ENCODE peak calls at places on chromosome 9, in nine cellular contexts. E, A, W, H, R, I, U, G and V are unnamed samples.

GRCh38 chr9:3874472-3875370 is 348.9 kb upstream of the RFX3 start:
- DNase-seq in E (no peak), A (no peak), W (no peak), H (no peak), R (no peak), I (no peak), U (no peak), G (no peak), V (no peak)

GRCh38 chr9:88891015-88891414 is 100.3 kb upstream of the S1PR3 start:
- DNase-seq in E (no peak), A (no peak), W (no peak), H (no peak), R (no peak), I (no peak), U (no peak), G (no peak), V (no peak)

GRCh38 chr9:77952641-77953341 is 78.8 kb downstream of the GNAQ start:
- DNase-seq in E (no peak), A (peak), W (no peak), H (no peak), R (no peak), I (no peak), U (no peak), G (no peak), V (no peak)

GRCh38 chr9:125492719-125493118 is 214.3 kb downstream of the MAPKAP1 start:
- DNase-seq in E (no peak), A (no peak), W (no peak), H (no peak), R (no peak), I (no peak), U (no peak), G (no peak), V (no peak)

GRCh38 chr9:116390306-116391228 is 237.0 kb downstream of the PAPPA start:
- DNase-seq in E (no peak), A (no peak), W (no peak), H (no peak), R (no peak), I (no peak), U (no peak), G (no peak), V (no peak)

GRCh38 chr9:37220971-37221370 is 100.6 kb downstream of the ZCCHC7 start:
- DNase-seq in E (no peak), A (peak), W (no peak), H (no peak), R (no peak), I (no peak), U (no peak), G (no peak), V (no peak)

GRCh38 chr9:7691909-7692308 is 107.7 kb downstream of the DMAC1 start:
- DNase-seq in E (no peak), A (no peak), W (no peak), H (no peak), R (no peak), I (no peak), U (no peak), G (no peak), V (no peak)

GRCh38 chr9:8978334-8978733 is 1178.8 kb upstream of the DMAC1 start:
- DNase-seq in E (no peak), A (no peak), W (no peak), H (no peak), R (no peak), I (no peak), U (no peak), G (no peak), V (no peak)

GRCh38 chr9:8555767-8556500 is 756.4 kb upstream of the DMAC1 start:
- DNase-seq in E (no peak), A (peak), W (no peak), H (no peak), R (no peak), I (no peak), U (no peak), G (no peak), V (no peak)

GRCh38 chr9:116190595-116190994 is 37.0 kb downstream of the PAPPA start:
- DNase-seq in E (no peak), A (no peak), W (no peak), H (no peak), R (no peak), I (no peak), U (no peak), G (no peak), V (no peak)

GRCh38 chr9:78004478-78005229 is 27.0 kb downstream of the GNAQ start:
- DNase-seq in E (no peak), A (peak), W (no peak), H (no peak), R (no peak), I (no peak), U (no peak), G (peak), V (no peak)

GRCh38 chr9:81314525-81314924 is 374.8 kb downstream of the TLE1 start:
- DNase-seq in E (no peak), A (no peak), W (no peak), H (no peak), R (no peak), I (no peak), U (no peak), G (no peak), V (no peak)

GRCh38 chr9:95874303-95874988 is 1.0 kb upstream of the ERCC6L2 start:
- DNase-seq in E (no peak), A (peak), W (no peak), H (no peak), R (no peak), I (no peak), U (no peak), G (no peak), V (no peak)

GRCh38 chr9:6715755-6716643 is 41.8 kb upstream of the KDM4C start:
- DNase-seq in E (peak), A (peak), W (peak), H (peak), R (peak), I (no peak), U (peak), G (peak), V (peak)

GRCh38 chr9:106333487-106333886 is 529.5 kb upstream of the ZNF462 start:
- DNase-seq in E (no peak), A (no peak), W (no peak), H (no peak), R (no peak), I (no peak), U (no peak), G (no peak), V (no peak)

GRCh38 chr9:129568560-129569505 is 52.1 kb downstream of the C9orf50 start:
- DNase-seq in E (peak), A (peak), W (peak), H (no peak), R (peak), I (no peak), U (peak), G (no peak), V (peak)

GRCh38 chr9:124960409-124960752 is 19.5 kb upstream of the GOLGA1 start:
- DNase-seq in E (no peak), A (peak), W (no peak), H (no peak), R (no peak), I (no peak), U (no peak), G (no peak), V (no peak)

GRCh38 chr9:112784020-112784788 is 33.6 kb downstream of the SNX30 start:
- DNase-seq in E (no peak), A (peak), W (no peak), H (no peak), R (no peak), I (no peak), U (no peak), G (no peak), V (no peak)

GRCh38 chr9:14278291-14278721 is 35.6 kb downstream of the NFIB start:
- DNase-seq in E (no peak), A (peak), W (no peak), H (no peak), R (no peak), I (no peak), U (no peak), G (no peak), V (no peak)

GRCh38 chr9:91187311-91187964 is 174.3 kb downstream of the AUH start:
- DNase-seq in E (no peak), A (no peak), W (no peak), H (no peak), R (peak), I (no peak), U (no peak), G (no peak), V (no peak)

GRCh38 chr9:93008457-93008856 is 50.0 kb upstream of the SUSD3 start:
- DNase-seq in E (no peak), A (no peak), W (no peak), H (no peak), R (no peak), I (no peak), U (no peak), G (no peak), V (no peak)
- H3K27ac ChIP-seq in E (no peak), A (no peak), W (no peak), H (no peak), R (no peak), I (no peak), U (no peak), G (no peak), V (no peak)

GRCh38 chr9:121619566-121619965 is 31.9 kb upstream of the DAB2IP start:
- DNase-seq in E (no peak), A (no peak), W (no peak), H (no peak), R (no peak), I (no peak), U (no peak), G (no peak), V (no peak)

GRCh38 chr9:121616356-121616755 is 35.1 kb upstream of the DAB2IP start:
- DNase-seq in E (no peak), A (no peak), W (no peak), H (no peak), R (no peak), I (no peak), U (no peak), G (no peak), V (no peak)

GRCh38 chr9:121620777-121621437 is 30.5 kb upstream of the DAB2IP start:
- DNase-seq in E (no peak), A (peak), W (no peak), H (no peak), R (no peak), I (no peak), U (no peak), G (no peak), V (no peak)

GRCh38 chr9:121619989-121620673 is 31.3 kb upstream of the DAB2IP start:
- DNase-seq in E (peak), A (no peak), W (no peak), H (no peak), R (no peak), I (no peak), U (no peak), G (no peak), V (no peak)

GRCh38 chr9:121618504-121618903 is 32.9 kb upstream of the DAB2IP start:
- DNase-seq in E (no peak), A (no peak), W (no peak), H (no peak), R (no peak), I (no peak), U (no peak), G (no peak), V (no peak)
- H3K27ac ChIP-seq in E (peak), A (peak), W (no peak), H (no peak), R (no peak), I (no peak), U (no peak), G (no peak), V (peak)

GRCh38 chr9:16505159-16505558 is 365.3 kb downstream of the BNC2 start:
- DNase-seq in E (no peak), A (peak), W (no peak), H (no peak), R (no peak), I (no peak), U (no peak), G (no peak), V (no peak)
- H3K27ac ChIP-seq in E (no peak), A (no peak), W (peak), H (no peak), R (peak), I (peak), U (peak), G (no peak), V (no peak)

GRCh38 chr9:76654575-76654974 is 109.7 kb upstream of the PCA3 start:
- DNase-seq in E (no peak), A (peak), W (no peak), H (no peak), R (no peak), I (no peak), U (no peak), G (no peak), V (no peak)

GRCh38 chr9:76655970-76656369 is 108.3 kb upstream of the PCA3 start:
- DNase-seq in E (no peak), A (peak), W (no peak), H (no peak), R (no peak), I (no peak), U (no peak), G (no peak), V (no peak)

GRCh38 chr9:76655121-76655531 is 109.1 kb upstream of the PCA3 start:
- DNase-seq in E (no peak), A (peak), W (no peak), H (no peak), R (no peak), I (no peak), U (no peak), G (no peak), V (no peak)

GRCh38 chr9:76652894-76653293 is 111.3 kb upstream of the PCA3 start:
- DNase-seq in E (no peak), A (peak), W (peak), H (no peak), R (no peak), I (no peak), U (no peak), G (peak), V (no peak)

GRCh38 chr9:76654051-76654461 is 110.2 kb upstream of the PCA3 start:
- DNase-seq in E (no peak), A (peak), W (no peak), H (no peak), R (no peak), I (no peak), U (no peak), G (no peak), V (no peak)
- H3K27ac ChIP-seq in E (no peak), A (no peak), W (peak), H (no peak), R (peak), I (no peak), U (no peak), G (peak), V (no peak)

GRCh38 chr9:133855802-133856592 is 117.8 kb upstream of the SARDH start:
- DNase-seq in E (no peak), A (peak), W (peak), H (no peak), R (peak), I (no peak), U (peak), G (no peak), V (no peak)
- H3K27ac ChIP-seq in E (peak), A (no peak), W (no peak), H (no peak), R (no peak), I (no peak), U (no peak), G (peak), V (no peak)

GRCh38 chr9:127133739-127134167 is 11.3 kb upstream of the ANGPTL2 start:
- DNase-seq in E (peak), A (peak), W (no peak), H (peak), R (peak), I (no peak), U (peak), G (no peak), V (peak)
- H3K27ac ChIP-seq in E (peak), A (peak), W (peak), H (peak), R (peak), I (no peak), U (peak), G (peak), V (peak)